ENCODE peak calls at places on chromosome 15, in five cellular contexts. T is RWPE1; J is GM12878; W is activated T-helper 1 cell treated with anti-CD3 and anti-CD28 coated beads, Interleukin-2, amount 50 U/mL, for 16 hours; V is adipocyte. K is an unnamed sample.

GRCh38 chr15:101464246-101464998 is 25.1 kb downstream of the PCSK6 start:
- DNase-seq in T (no peak), J (no peak), W (no peak), V (no peak), K (no peak)

GRCh38 chr15:87167055-87167454 is 1087.4 kb downstream of the AGBL1 start:
- DNase-seq in T (no peak), J (no peak), W (no peak), V (no peak), K (no peak)

GRCh38 chr15:55360256-55360655 is 41.2 kb downstream of the PIGB start:
- DNase-seq in T (no peak), J (no peak), W (no peak), V (peak; percentile 14), K (no peak)

GRCh38 chr15:96693990-96694517 is 363.6 kb downstream of the NR2F2 start:
- DNase-seq in T (no peak), J (no peak), W (no peak), V (no peak), K (no peak)

GRCh38 chr15:44712108-44713005 is 1.0 kb downstream of the B2M start:
- DNase-seq in T (peak; percentile 63), J (no peak), W (no peak), V (peak; percentile 92), K (peak; percentile 36)

GRCh38 chr15:77974098-77974414 is 103.5 kb downstream of the TBC1D2B start:
- DNase-seq in T (no peak), J (no peak), W (no peak), V (no peak), K (peak; percentile 51)

GRCh38 chr15:58336161-58336560 is 95.6 kb upstream of the LIPC start:
- DNase-seq in T (no peak), J (no peak), W (no peak), V (no peak), K (no peak)

GRCh38 chr15:63040954-63041353 is 1.6 kb upstream of the TPM1 start:
- DNase-seq in T (no peak), J (no peak), W (no peak), V (no peak), K (no peak)

GRCh38 chr15:29740692-29741311 is 81.5 kb downstream of the TJP1 start:
- DNase-seq in T (no peak), J (no peak), W (no peak), V (no peak), K (no peak)

GRCh38 chr15:42100021-42100800 is 5.8 kb upstream of the PLA2G4D start:
- DNase-seq in T (no peak), J (no peak), W (no peak), V (no peak), K (no peak)

GRCh38 chr15:45536951-45537350 is 14.4 kb upstream of the SLC30A4 start:
- DNase-seq in T (no peak), J (no peak), W (no peak), V (no peak), K (no peak)

GRCh38 chr15:70633394-70633793 is 130.0 kb downstream of the UACA start:
- DNase-seq in T (no peak), J (no peak), W (no peak), V (no peak), K (no peak)

K was measured in hippocampal formation.